ENCODE peak calls at places on chromosomes 3 and 15, in four cellular contexts. E is lower leg skin, M is fibroblast of the aortic adventitia, L is stomach. O is an unnamed sample.

GRCh38 chr3:30954431-30954830 is 60.0 kb upstream of the GADL1 start:
- DNase-seq in E (no peak), M (no peak), L (no peak), O (no peak)

GRCh38 chr3:168053115-168053514 is 42.6 kb downstream of the GOLIM4 start:
- DNase-seq in E (no peak), M (no peak), L (no peak), O (peak; percentile 21)

GRCh38 chr3:43418601-43419272 is 132.4 kb downstream of the SNRK start:
- DNase-seq in E (no peak), M (peak; percentile 71), L (no peak), O (peak; percentile 90)

GRCh38 chr15:87967951-87968350 is 288.6 kb downstream of the NTRK3 start:
- DNase-seq in E (no peak), M (no peak), L (no peak), O (no peak)

GRCh38 chr3:12840591-12841084 is 727 bp downstream of the RPL32 start:
- DNase-seq in E (no peak), M (no peak), L (no peak), O (no peak)

GRCh38 chr3:50356553-50356952 is 2.8 kb downstream of the TMEM115 start:
- DNase-seq in E (no peak), M (peak; percentile 40), L (peak; percentile 60), O (peak; percentile 44)

GRCh38 chr3:132396255-132396654 is 21.0 kb upstream of the DNAJC13 start:
- DNase-seq in E (no peak), M (no peak), L (no peak), O (no peak)

GRCh38 chr15:85800460-85801123 is 5.9 kb upstream of the KLHL25 start:
- DNase-seq in E (no peak), M (peak; percentile 29), L (peak; percentile 91), O (peak; percentile 33)

GRCh38 chr3:59609967-59610366 is 560.1 kb upstream of the CFAP20DC start:
- DNase-seq in E (no peak), M (no peak), L (no peak), O (peak; percentile 15)

GRCh38 chr3:57512174-57512573 is 32.0 kb downstream of the DNAH12 start:
- DNase-seq in E (no peak), M (peak; percentile 18), L (no peak), O (peak; percentile 21)

GRCh38 chr15:62711691-62712454 is 330.7 kb upstream of the TPM1 start:
- DNase-seq in E (no peak), M (peak; percentile 21), L (no peak), O (peak; percentile 48)

GRCh38 chr3:44061961-44062360 is 179.7 kb upstream of the TOPAZ1 start:
- DNase-seq in E (no peak), M (no peak), L (no peak), O (no peak)

GRCh38 chr15:31262901-31263671 is 63.5 kb upstream of the KLF13 start:
- DNase-seq in E (peak; percentile 84), M (peak; percentile 52), L (peak; percentile 30), O (peak; percentile 43)

GRCh38 chr3:193963808-193964516 is 172.0 kb upstream of the HES1 start:
- DNase-seq in E (no peak), M (no peak), L (no peak), O (no peak)

GRCh38 chr3:48694610-48695051 is 8.9 kb upstream of the NCKIPSD start:
- DNase-seq in E (peak; percentile 95), M (peak; percentile 91), L (peak; percentile 64), O (peak; percentile 92)

GRCh38 chr15:71437919-71438318 is 322.6 kb downstream of the THSD4 start:
- DNase-seq in E (no peak), M (no peak), L (no peak), O (peak; percentile 19)

GRCh38 chr15:50210462-50211264 is 28.7 kb downstream of the SLC27A2 start:
- DNase-seq in E (no peak), M (no peak), L (peak; percentile 39), O (no peak)

GRCh38 chr3:65035231-65035630 is 347.4 kb upstream of the ADAMTS9 start:
- DNase-seq in E (no peak), M (no peak), L (no peak), O (peak; percentile 30)

GRCh38 chr15:48389701-48390143 is 58.5 kb downstream of the DUT start:
- DNase-seq in E (no peak), M (peak; percentile 88), L (no peak), O (peak; percentile 73)

GRCh38 chr3:113532698-113533533 is 561 bp downstream of the SIDT1 start:
- DNase-seq in E (peak; percentile 86), M (no peak), L (peak; percentile 47), O (no peak)

GRCh38 chr15:63243101-63243500 is 34.3 kb upstream of the APH1B start:
- DNase-seq in E (peak; percentile 89), M (peak; percentile 92), L (no peak), O (peak; percentile 73)

GRCh38 chr3:57518276-57518914 is 25.7 kb downstream of the DNAH12 start:
- DNase-seq in E (no peak), M (peak; percentile 65), L (no peak), O (peak; percentile 58)

GRCh38 chr3:27729748-27730611 is 7.9 kb upstream of the EOMES start:
- DNase-seq in E (no peak), M (no peak), L (no peak), O (no peak)

GRCh38 chr3:56413911-56414310 is 54.4 kb downstream of the ERC2 start:
- DNase-seq in E (no peak), M (no peak), L (no peak), O (no peak)

GRCh38 chr3:41117398-41117870 is 81.9 kb upstream of the CTNNB1 start:
- DNase-seq in E (peak; percentile 97), M (no peak), L (peak; percentile 86), O (peak; percentile 91)

GRCh38 chr15:71066983-71067382 is 48.3 kb upstream of the THSD4 start:
- DNase-seq in E (no peak), M (peak; percentile 96), L (no peak), O (peak; percentile 94)

GRCh38 chr3:42031808-42032475 is 59.2 kb upstream of the TRAK1 start:
- DNase-seq in E (peak; percentile 83), M (peak; percentile 64), L (no peak), O (peak; percentile 43)

GRCh38 chr15:65927545-65927944 is 58.3 kb downstream of the RAB11A start:
- DNase-seq in E (no peak), M (no peak), L (no peak), O (no peak)
- TF ChIP-seq CTCF in E (no peak), M (peak; percentile 36), L (no peak), O (peak; percentile 29)

GRCh38 chr15:44195151-44195740 is at the start of gene FRMD5:
- DNase-seq in E (peak; percentile 94), M (peak; percentile 97), L (peak; percentile 91), O (peak; percentile 97)
- H3K4me3 ChIP-seq in E (peak within 1 kb of the TSS; percentile 21), M (peak within 1 kb of the TSS; percentile 75), L (peak within 1 kb of the TSS; percentile 62), O (peak within 1 kb of the TSS; percentile 75)

DNA sequence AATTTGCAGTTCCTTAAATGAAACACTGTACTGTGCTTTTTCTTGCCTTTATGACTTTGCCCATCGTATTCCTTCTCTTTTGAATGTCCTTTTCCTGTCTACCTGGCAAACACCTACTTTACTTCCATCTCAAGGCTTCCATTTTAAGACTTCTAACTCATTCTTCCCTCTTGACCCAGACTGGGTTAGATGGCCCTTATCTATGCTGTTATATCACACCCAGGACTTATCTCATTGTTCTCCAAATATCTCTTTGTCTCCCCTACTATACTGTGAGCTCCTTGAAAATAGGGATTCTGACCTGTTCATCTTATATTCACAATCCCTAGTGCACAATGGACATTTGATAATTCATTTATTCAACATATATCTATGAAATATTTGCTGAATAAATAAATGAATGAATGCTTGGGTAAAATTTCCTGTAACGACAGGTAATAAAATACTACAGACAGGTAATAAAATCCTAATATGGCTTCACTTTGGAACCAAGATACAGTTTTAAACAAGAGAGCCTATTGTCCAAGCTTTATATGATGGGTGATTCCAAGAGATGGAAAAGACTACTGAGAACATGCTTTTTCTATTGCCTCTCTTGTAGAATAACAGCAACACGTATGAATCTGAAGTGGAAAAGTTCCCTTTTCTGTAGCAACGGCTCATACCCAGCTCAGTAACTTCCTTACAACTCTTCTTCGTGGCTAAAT is 22.7 kb downstream of the EFL1 start:
- DNase-seq in E (no peak), M (no peak), L (no peak), O (no peak)
- TF ChIP-seq CTCF in E (no peak), M (no peak), L (no peak), O (no peak)

GRCh38 chr3:79003994-79004393 is 763.8 kb downstream of the ROBO1 start:
- DNase-seq in E (no peak), M (no peak), L (no peak), O (no peak)

GRCh38 chr3:79002465-79003372 is 765.1 kb downstream of the ROBO1 start:
- DNase-seq in E (no peak), M (no peak), L (no peak), O (peak; percentile 34)

GRCh38 chr3:79006077-79006476 is 761.7 kb downstream of the ROBO1 start:
- DNase-seq in E (no peak), M (no peak), L (no peak), O (no peak)

GRCh38 chr3:79001255-79001654 is 766.5 kb downstream of the ROBO1 start:
- DNase-seq in E (no peak), M (no peak), L (no peak), O (no peak)

DNA sequence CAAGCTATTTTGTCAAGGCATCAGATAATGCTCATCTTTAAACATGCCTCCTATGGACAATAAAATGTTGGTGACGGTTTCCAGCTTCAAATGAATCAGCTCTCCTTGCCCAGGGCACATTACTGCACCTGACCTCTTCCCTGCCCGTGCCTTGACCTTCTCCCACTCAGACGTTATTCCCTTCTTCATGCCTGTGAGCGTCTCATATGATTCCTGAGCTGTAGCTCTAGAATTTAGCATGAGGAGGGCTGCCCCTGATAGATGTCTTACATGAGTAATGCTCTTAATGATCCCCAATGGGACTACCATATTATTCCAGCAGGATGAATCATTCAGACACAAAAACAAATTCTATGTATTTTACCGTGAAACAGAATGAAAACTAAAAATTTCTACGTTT is 762.7 kb downstream of the ROBO1 start:
- DNase-seq in E (no peak), M (no peak), L (no peak), O (peak; percentile 76)
- H3K4me3 ChIP-seq in E (no peak overlapping the region), M (no peak overlapping the region), L (no peak overlapping the region), O (no peak overlapping the region)

GRCh38 chr3:160400631-160401150 is 1.2 kb downstream of the SMC4 start:
- DNase-seq in E (no peak), M (no peak), L (peak; percentile 56), O (no peak)
- TF ChIP-seq CTCF in E (no peak), M (no peak), L (no peak), O (no peak)

GRCh38 chr15:93072440-93073394 is 16.3 kb downstream of the RGMA start:
- DNase-seq in E (peak; percentile 93), M (peak; percentile 58), L (peak; percentile 69), O (peak; percentile 42)
- H3K4me3 ChIP-seq in E (peak overlapping the region; percentile 67), M (peak overlapping the region; percentile 86), L (peak overlapping the region; percentile 51), O (peak overlapping the region; percentile 54)

DNA sequence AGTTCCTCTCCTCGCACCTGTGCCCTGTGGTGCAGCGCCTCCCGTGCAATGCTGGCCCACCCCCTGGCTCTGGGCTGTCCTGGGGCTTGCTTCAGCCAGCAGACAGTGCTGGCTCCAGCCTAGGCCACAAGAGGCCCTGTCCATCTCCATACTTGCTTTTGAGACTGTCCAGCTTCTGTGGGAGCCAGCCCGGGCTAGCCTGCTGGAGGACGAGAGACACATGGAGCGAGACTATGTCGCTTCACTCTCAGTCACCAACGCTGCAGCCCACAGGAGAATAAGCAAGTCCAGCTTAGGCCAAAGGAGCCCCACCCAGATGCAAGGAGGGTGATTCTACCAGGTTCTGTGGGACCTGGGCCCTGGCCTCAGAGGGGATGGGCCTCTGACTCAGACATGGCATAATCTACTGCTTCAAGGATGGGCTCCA is 71.7 kb upstream of the PRR23E start:
- DNase-seq in E (peak; percentile 78), M (no peak), L (no peak), O (no peak)
- TF ChIP-seq CTCF in E (no peak), M (no peak), L (no peak), O (no peak)

O was measured in cardiac fibroblast.